ENCODE peak calls at places on chromosomes 7 and 10, in ten cellular contexts. One of them, this sample, is unnamed. For H3K4me1, the result is how much of the 10 kb centered on the place peaks cover.

GRCh38 chr7:123011766-123012369 is 16.4 kb upstream of the TAS2R16 start:
- DNase-seq in HCT116: no peak
- DNase-seq in tibial artery: no peak
- DNase-seq in cardiac muscle cell: no peak
- DNase-seq in mammary epithelial cell: no peak
- DNase-seq in colonic mucosa: no peak
- DNase-seq in ovary: no peak
- DNase-seq in IMR-90: no peak
- DNase-seq in endodermal cell: no peak
- DNase-seq in body of pancreas: no peak
- DNase-seq in this sample: no peak

GRCh38 chr7:27976531-27976930 is 204.1 kb downstream of the JAZF1 start:
- DNase-seq in HCT116: no peak
- DNase-seq in tibial artery: no peak
- DNase-seq in cardiac muscle cell: no peak
- DNase-seq in mammary epithelial cell: no peak
- DNase-seq in colonic mucosa: no peak
- DNase-seq in ovary: no peak
- DNase-seq in IMR-90: no peak
- DNase-seq in endodermal cell: no peak
- DNase-seq in body of pancreas: no peak
- DNase-seq in this sample: no peak

GRCh38 chr10:47372726-47373125 is 11.4 kb downstream of the ZNF488 start:
- DNase-seq in HCT116: no peak
- DNase-seq in tibial artery: peak
- DNase-seq in cardiac muscle cell: no peak
- DNase-seq in mammary epithelial cell: no peak
- DNase-seq in colonic mucosa: peak
- DNase-seq in ovary: no peak
- DNase-seq in IMR-90: no peak
- DNase-seq in endodermal cell: peak
- DNase-seq in body of pancreas: no peak
- DNase-seq in this sample: no peak

GRCh38 chr10:5293691-5294550 is 70.8 kb upstream of the UCN3 start:
- DNase-seq in HCT116: peak
- DNase-seq in tibial artery: peak
- DNase-seq in cardiac muscle cell: peak
- DNase-seq in mammary epithelial cell: peak
- DNase-seq in colonic mucosa: peak
- DNase-seq in ovary: no peak
- DNase-seq in IMR-90: peak
- DNase-seq in endodermal cell: peak
- DNase-seq in body of pancreas: peak
- DNase-seq in this sample: peak

GRCh38 chr10:69973678-69974077 is 79.0 kb upstream of the MACROH2A2 start:
- DNase-seq in HCT116: no peak
- DNase-seq in tibial artery: no peak
- DNase-seq in cardiac muscle cell: no peak
- DNase-seq in mammary epithelial cell: no peak
- DNase-seq in colonic mucosa: no peak
- DNase-seq in ovary: no peak
- DNase-seq in IMR-90: peak
- DNase-seq in endodermal cell: no peak
- DNase-seq in body of pancreas: no peak
- DNase-seq in this sample: no peak

GRCh38 chr7:159027091-159027802 is 117.4 kb downstream of the VIPR2 start:
- DNase-seq in HCT116: no peak
- DNase-seq in tibial artery: peak
- DNase-seq in cardiac muscle cell: no peak
- DNase-seq in mammary epithelial cell: no peak
- DNase-seq in colonic mucosa: peak
- DNase-seq in ovary: peak
- DNase-seq in IMR-90: no peak
- DNase-seq in endodermal cell: peak
- DNase-seq in body of pancreas: no peak
- DNase-seq in this sample: no peak

GRCh38 chr10:23525406-23525805 is 86.5 kb downstream of the OTUD1 start:
- DNase-seq in HCT116: no peak
- DNase-seq in tibial artery: no peak
- DNase-seq in cardiac muscle cell: peak
- DNase-seq in mammary epithelial cell: peak
- DNase-seq in colonic mucosa: peak
- DNase-seq in ovary: no peak
- DNase-seq in IMR-90: peak
- DNase-seq in endodermal cell: no peak
- DNase-seq in body of pancreas: peak
- DNase-seq in this sample: peak

GRCh38 chr7:17939111-17939669 is 1.1 kb downstream of the SNX13 start:
- DNase-seq in HCT116: no peak
- DNase-seq in tibial artery: no peak
- DNase-seq in cardiac muscle cell: peak
- DNase-seq in mammary epithelial cell: peak
- DNase-seq in colonic mucosa: peak
- DNase-seq in ovary: no peak
- DNase-seq in IMR-90: peak
- DNase-seq in endodermal cell: no peak
- DNase-seq in body of pancreas: no peak
- DNase-seq in this sample: no peak

GRCh38 chr7:101832205-101832631 is 14.8 kb downstream of the CUX1 start:
- DNase-seq in HCT116: no peak
- DNase-seq in tibial artery: no peak
- DNase-seq in cardiac muscle cell: no peak
- DNase-seq in mammary epithelial cell: no peak
- DNase-seq in colonic mucosa: no peak
- DNase-seq in ovary: no peak
- DNase-seq in IMR-90: no peak
- DNase-seq in endodermal cell: no peak
- DNase-seq in body of pancreas: no peak
- DNase-seq in this sample: no peak

GRCh38 chr7:101835136-101835535 is 17.7 kb downstream of the CUX1 start:
- DNase-seq in HCT116: no peak
- DNase-seq in tibial artery: no peak
- DNase-seq in cardiac muscle cell: no peak
- DNase-seq in mammary epithelial cell: no peak
- DNase-seq in colonic mucosa: no peak
- DNase-seq in ovary: no peak
- DNase-seq in IMR-90: no peak
- DNase-seq in endodermal cell: no peak
- DNase-seq in body of pancreas: no peak
- DNase-seq in this sample: no peak

GRCh38 chr7:101829856-101830255 is 12.4 kb downstream of the CUX1 start:
- DNase-seq in HCT116: no peak
- DNase-seq in tibial artery: no peak
- DNase-seq in cardiac muscle cell: no peak
- DNase-seq in mammary epithelial cell: no peak
- DNase-seq in colonic mucosa: no peak
- DNase-seq in ovary: no peak
- DNase-seq in IMR-90: no peak
- DNase-seq in endodermal cell: no peak
- DNase-seq in body of pancreas: no peak
- DNase-seq in this sample: no peak

GRCh38 chr7:101833799-101834198 is 16.4 kb downstream of the CUX1 start:
- DNase-seq in HCT116: no peak
- DNase-seq in tibial artery: no peak
- DNase-seq in cardiac muscle cell: no peak
- DNase-seq in mammary epithelial cell: no peak
- DNase-seq in colonic mucosa: no peak
- DNase-seq in ovary: no peak
- DNase-seq in IMR-90: no peak
- DNase-seq in endodermal cell: no peak
- DNase-seq in body of pancreas: no peak
- DNase-seq in this sample: no peak

DNA sequence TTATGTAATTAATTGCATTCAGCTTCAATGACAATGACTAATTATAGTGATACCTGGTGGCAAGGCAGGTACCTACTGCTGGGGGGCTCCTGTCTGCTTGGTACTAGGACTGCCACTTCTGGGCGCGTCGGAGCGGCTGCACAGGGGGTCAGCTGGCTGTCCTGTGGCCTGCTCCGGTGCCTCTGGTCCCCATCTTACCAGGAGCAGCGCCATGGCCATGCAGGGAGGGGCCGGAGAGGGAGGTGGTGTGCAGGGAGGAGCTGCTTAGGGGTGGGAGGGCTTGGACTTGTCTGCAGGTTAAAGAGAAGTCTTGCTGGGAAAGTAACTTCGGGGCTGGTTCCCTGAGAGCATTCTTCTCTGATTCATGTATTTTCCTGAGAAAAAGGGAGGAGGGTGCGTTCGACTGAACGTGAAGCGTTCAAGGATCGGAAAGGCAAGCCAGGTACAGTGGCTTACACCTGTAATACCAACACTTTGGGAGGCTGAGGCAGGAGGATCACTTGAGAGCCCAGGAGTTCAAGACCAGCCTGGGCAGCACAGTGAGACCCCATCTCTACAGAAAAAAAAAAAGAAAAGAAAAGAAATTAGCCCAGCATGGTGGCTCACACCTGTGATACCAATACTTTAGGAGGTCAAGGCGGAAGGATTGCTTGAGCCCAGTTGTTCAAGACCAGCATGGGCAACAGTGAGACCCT is 15.4 kb downstream of the CUX1 start:
- DNase-seq in HCT116: no peak
- DNase-seq in tibial artery: no peak
- DNase-seq in cardiac muscle cell: no peak
- DNase-seq in mammary epithelial cell: no peak
- DNase-seq in colonic mucosa: no peak
- DNase-seq in ovary: no peak
- DNase-seq in IMR-90: no peak
- DNase-seq in endodermal cell: no peak
- DNase-seq in body of pancreas: no peak
- DNase-seq in this sample: no peak
- H3K4me1 ChIP-seq in HCT116: under half
- H3K4me1 ChIP-seq in tibial artery: under half
- H3K4me1 ChIP-seq in cardiac muscle cell: under half
- H3K4me1 ChIP-seq in mammary epithelial cell: under half
- H3K4me1 ChIP-seq in colonic mucosa: under half
- H3K4me1 ChIP-seq in ovary: under half
- H3K4me1 ChIP-seq in IMR-90: under half
- H3K4me1 ChIP-seq in endodermal cell: under half
- H3K4me1 ChIP-seq in body of pancreas: under half
- H3K4me1 ChIP-seq in this sample: under half

DNA sequence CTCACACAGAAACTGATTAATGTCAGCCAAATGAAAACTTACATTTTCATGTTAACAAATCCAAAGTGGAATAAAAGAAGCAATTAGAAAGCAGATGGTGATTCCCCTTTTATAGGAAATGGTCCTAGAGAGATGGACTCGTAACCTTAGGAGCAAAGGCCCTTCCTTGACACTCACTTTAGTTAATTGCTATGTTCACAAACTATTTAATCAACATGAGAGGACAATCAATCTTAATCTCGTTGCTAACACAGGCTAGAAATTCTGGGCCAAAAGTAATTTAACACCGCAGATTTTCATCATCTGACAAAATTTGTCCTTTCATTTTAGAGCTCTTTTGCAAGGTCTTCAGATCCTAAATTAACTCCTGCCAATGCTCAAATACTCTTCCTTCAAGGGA is 64.0 kb upstream of the DNAJB12 start:
- DNase-seq in HCT116: no peak
- DNase-seq in tibial artery: no peak
- DNase-seq in cardiac muscle cell: no peak
- DNase-seq in mammary epithelial cell: no peak
- DNase-seq in colonic mucosa: no peak
- DNase-seq in ovary: no peak
- DNase-seq in IMR-90: no peak
- DNase-seq in endodermal cell: no peak
- DNase-seq in body of pancreas: no peak
- DNase-seq in this sample: no peak
- H3K27ac ChIP-seq in HCT116: no peak
- H3K27ac ChIP-seq in tibial artery: no peak
- H3K27ac ChIP-seq in cardiac muscle cell: no peak
- H3K27ac ChIP-seq in mammary epithelial cell: no peak
- H3K27ac ChIP-seq in colonic mucosa: no peak
- H3K27ac ChIP-seq in ovary: no peak
- H3K27ac ChIP-seq in IMR-90: no peak
- H3K27ac ChIP-seq in endodermal cell: no peak
- H3K27ac ChIP-seq in body of pancreas: no peak
- H3K27ac ChIP-seq in this sample: no peak

DNA sequence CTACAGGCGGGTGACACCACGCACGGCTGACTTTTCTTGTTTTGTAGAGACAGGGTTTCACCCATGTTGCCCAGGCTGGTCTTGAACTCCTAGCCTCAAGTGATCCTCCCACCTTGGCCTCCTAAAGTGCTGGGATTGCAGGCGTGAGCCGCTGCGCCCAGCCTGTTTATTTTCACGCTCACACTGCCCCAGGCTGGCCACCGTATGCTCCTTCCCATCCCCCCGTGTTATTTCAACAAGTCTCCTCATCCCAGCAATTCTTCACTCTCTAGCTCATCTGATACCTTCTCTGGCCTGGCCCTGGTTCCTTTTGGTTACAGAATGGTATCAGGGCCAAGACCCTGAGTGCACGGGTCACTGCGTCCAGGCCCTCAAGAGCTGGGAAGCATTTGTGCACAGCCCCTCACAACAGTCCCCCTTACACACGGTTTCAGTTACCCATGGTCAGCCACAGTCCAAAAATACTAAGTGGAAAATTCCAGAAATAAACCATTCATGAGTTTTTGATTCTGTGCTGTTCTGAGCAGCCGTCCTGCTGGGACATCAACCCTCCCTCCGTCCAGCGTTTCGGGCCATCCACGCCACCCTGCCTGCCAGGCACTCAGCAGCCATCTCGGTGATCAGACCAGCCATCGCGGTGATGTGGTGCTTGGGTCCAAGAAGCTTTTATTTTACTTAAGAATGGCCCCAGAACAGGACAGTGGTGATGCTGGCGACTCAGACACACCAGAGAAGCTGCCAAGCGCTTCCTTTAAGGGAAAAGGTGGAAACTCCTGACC is 8.9 kb downstream of the COX19 start:
- DNase-seq in HCT116: no peak
- DNase-seq in tibial artery: no peak
- DNase-seq in cardiac muscle cell: no peak
- DNase-seq in mammary epithelial cell: no peak
- DNase-seq in colonic mucosa: no peak
- DNase-seq in ovary: no peak
- DNase-seq in IMR-90: no peak
- DNase-seq in endodermal cell: no peak
- DNase-seq in body of pancreas: no peak
- DNase-seq in this sample: no peak
- H3K4me1 ChIP-seq in HCT116: under half
- H3K4me1 ChIP-seq in tibial artery: under half
- H3K4me1 ChIP-seq in cardiac muscle cell: under half
- H3K4me1 ChIP-seq in mammary epithelial cell: under half
- H3K4me1 ChIP-seq in colonic mucosa: under half
- H3K4me1 ChIP-seq in ovary: under half
- H3K4me1 ChIP-seq in IMR-90: under half
- H3K4me1 ChIP-seq in endodermal cell: under half
- H3K4me1 ChIP-seq in body of pancreas: under half
- H3K4me1 ChIP-seq in this sample: half or more

DNA sequence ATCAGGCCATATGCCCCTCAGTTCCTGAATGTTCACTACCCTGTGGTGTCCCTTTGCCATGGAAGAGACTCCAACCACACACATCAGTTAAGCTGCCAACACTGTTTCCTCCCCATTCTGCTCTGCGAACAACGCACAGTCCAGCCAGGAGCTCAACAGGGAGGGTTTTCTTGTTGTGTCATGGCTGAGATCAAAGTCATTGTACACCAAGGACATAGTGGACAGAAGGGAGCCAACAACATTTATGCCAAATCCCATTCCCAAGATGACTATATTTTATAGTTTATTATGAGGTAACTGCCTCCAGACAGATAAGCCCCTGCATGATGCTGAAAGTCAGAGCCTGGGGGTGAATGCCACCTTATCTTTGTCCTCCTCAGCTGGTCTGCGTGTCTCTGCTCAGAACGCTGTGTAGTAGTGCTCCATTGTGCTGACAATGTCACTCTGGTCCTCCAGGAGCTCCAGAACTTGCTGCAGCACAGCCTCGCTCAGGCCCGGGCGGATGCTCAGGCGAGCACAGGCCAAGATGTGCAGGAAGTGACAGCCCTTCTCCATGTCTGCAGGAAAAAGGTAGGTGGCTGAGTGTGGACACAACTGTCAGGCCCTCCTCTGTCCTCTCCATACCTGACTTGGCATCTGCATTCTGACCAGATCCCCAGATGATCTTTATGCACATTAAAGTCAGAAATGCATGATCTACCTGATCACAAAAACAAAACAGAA is 27.1 kb upstream of the SH3PXD2A start:
- DNase-seq in HCT116: no peak
- DNase-seq in tibial artery: no peak
- DNase-seq in cardiac muscle cell: no peak
- DNase-seq in mammary epithelial cell: no peak
- DNase-seq in colonic mucosa: no peak
- DNase-seq in ovary: no peak
- DNase-seq in IMR-90: no peak
- DNase-seq in endodermal cell: no peak
- DNase-seq in body of pancreas: no peak
- DNase-seq in this sample: no peak
- H3K27ac ChIP-seq in HCT116: no peak
- H3K27ac ChIP-seq in tibial artery: no peak
- H3K27ac ChIP-seq in cardiac muscle cell: peak
- H3K27ac ChIP-seq in mammary epithelial cell: peak
- H3K27ac ChIP-seq in colonic mucosa: no peak
- H3K27ac ChIP-seq in ovary: no peak
- H3K27ac ChIP-seq in IMR-90: no peak
- H3K27ac ChIP-seq in endodermal cell: no peak
- H3K27ac ChIP-seq in body of pancreas: no peak
- H3K27ac ChIP-seq in this sample: no peak

This sample was measured in tibial nerve.